ENCODE peak calls at places on chromosomes 3 and 15, in nine cellular contexts. B, Y, M, J, G, D, W, F and Q are unnamed samples.

GRCh38 chr15:100297812-100298211 is 44.0 kb downstream of the ADAMTS17 start:
- DNase-seq in D (no peak), W (no peak), J (no peak), M (no peak), G (no peak), B (no peak), Y (no peak), F (no peak), Q (no peak)

GRCh38 chr3:30535515-30535914 is 70.9 kb upstream of the TGFBR2 start:
- DNase-seq in Y (no peak), B (no peak), F (no peak), D (no peak), J (peak), W (no peak), M (no peak), G (no peak), Q (no peak)

GRCh38 chr3:98734311-98734710 is 28.8 kb upstream of the ST3GAL6 start:
- DNase-seq in B (no peak), F (no peak), D (no peak), W (no peak), G (no peak), J (peak), M (no peak), Y (no peak), Q (no peak)

GRCh38 chr15:95429345-95429744 is 901.2 kb upstream of the NR2F2 start:
- DNase-seq in G (no peak), D (no peak), Y (no peak), J (no peak), B (no peak), M (no peak), W (no peak), F (no peak), Q (no peak)

GRCh38 chr15:82846621-82847020 is 37.2 kb downstream of the WHAMM start:
- DNase-seq in Y (no peak), B (no peak), D (no peak), M (no peak), G (no peak), W (no peak), F (no peak), J (no peak), Q (no peak)

GRCh38 chr3:57386307-57386706 is 93.8 kb upstream of the ASB14 start:
- DNase-seq in D (no peak), M (no peak), J (no peak), G (no peak), B (no peak), F (no peak), Y (no peak), W (no peak), Q (no peak)

GRCh38 chr15:45642203-45642932 is 7.5 kb downstream of the SQOR start:
- DNase-seq in F (no peak), D (no peak), G (peak), B (no peak), J (peak), W (no peak), M (no peak), Y (no peak), Q (no peak)

GRCh38 chr3:111072016-111072891 is 638 bp downstream of the NECTIN3 start:
- DNase-seq in M (peak), G (peak), W (no peak), Y (peak), J (peak), F (no peak), D (peak), B (peak), Q (peak)

GRCh38 chr15:101127503-101128076 is 124.3 kb downstream of the CHSY1 start:
- DNase-seq in F (peak), Y (peak), W (peak), B (peak), M (peak), D (no peak), J (peak), G (peak), Q (peak)

GRCh38 chr15:71228403-71228802 is 113.1 kb downstream of the THSD4 start:
- DNase-seq in G (no peak), W (no peak), F (no peak), D (no peak), B (no peak), M (no peak), J (peak), Y (no peak), Q (no peak)

GRCh38 chr15:90647326-90647725 is 69.8 kb upstream of the BLM start:
- DNase-seq in B (no peak), M (no peak), D (no peak), G (no peak), F (no peak), Y (no peak), J (no peak), W (no peak), Q (no peak)

GRCh38 chr15:37137221-37137620 is 36.9 kb upstream of the MEIS2 start:
- DNase-seq in D (no peak), B (no peak), Y (no peak), G (no peak), W (no peak), M (no peak), J (no peak), F (no peak), Q (no peak)

GRCh38 chr3:32288819-32289218 is 50.3 kb downstream of the CMTM8 start:
- DNase-seq in D (no peak), B (no peak), M (peak), G (no peak), W (no peak), J (no peak), F (no peak), Y (no peak), Q (no peak)

GRCh38 chr15:50636146-50636545 is 50.5 kb downstream of the TRPM7 start:
- DNase-seq in M (no peak), B (no peak), W (no peak), F (no peak), D (no peak), Y (no peak), J (no peak), G (no peak), Q (no peak)

GRCh38 chr3:79419222-79419621 is 348.6 kb downstream of the ROBO1 start:
- DNase-seq in J (peak), G (no peak), Y (no peak), D (no peak), F (no peak), W (no peak), B (no peak), M (no peak), Q (no peak)

GRCh38 chr3:15467227-15468181 is 40.1 kb downstream of the EAF1 start:
- DNase-seq in B (no peak), D (no peak), J (no peak), G (no peak), W (no peak), Y (no peak), M (no peak), F (no peak), Q (no peak)

GRCh38 chr3:127697531-127698240 is 24.9 kb downstream of the ABTB1 start:
- DNase-seq in M (peak), F (no peak), B (peak), W (peak), Y (peak), D (peak), G (peak), J (peak), Q (peak)

GRCh38 chr3:10927551-10927950 is 65.0 kb upstream of the SLC6A1 start:
- DNase-seq in M (no peak), Y (no peak), F (no peak), D (no peak), W (no peak), B (no peak), G (no peak), J (no peak), Q (no peak)

GRCh38 chr15:74867562-74868458 is 5.4 kb downstream of the SCAMP2 start:
- DNase-seq in G (no peak), J (no peak), D (no peak), W (no peak), F (no peak), B (no peak), M (no peak), Y (peak), Q (peak)

GRCh38 chr3:16906679-16907078 is 21.9 kb downstream of the PLCL2 start:
- DNase-seq in G (peak), B (peak), D (no peak), J (peak), Y (peak), M (no peak), F (no peak), W (peak), Q (no peak)

GRCh38 chr15:90232941-90233700 is 620 bp downstream of the CIB1 start:
- DNase-seq in Y (peak), D (peak), F (no peak), G (peak), W (peak), B (peak), J (peak), M (peak), Q (peak)

GRCh38 chr3:115623414-115623868 is at the start of gene GAP43:
- DNase-seq in B (peak), D (peak), W (peak), M (no peak), G (peak), J (peak), Y (no peak), F (peak), Q (no peak)

GRCh38 chr3:55060921-55061555 is 133.2 kb upstream of the LRTM1 start:
- DNase-seq in Y (no peak), W (peak), G (peak), F (no peak), B (no peak), D (no peak), M (no peak), J (peak), Q (no peak)

GRCh38 chr15:33729648-33730047 is 238.6 kb upstream of the CHRM5 start:
- DNase-seq in Y (no peak), F (no peak), D (no peak), J (peak), B (no peak), M (no peak), G (peak), W (peak), Q (no peak)

GRCh38 chr3:107997666-107998065 is 93.2 kb downstream of the CD47 start:
- DNase-seq in B (no peak), G (peak), J (peak), F (no peak), W (no peak), D (no peak), Y (no peak), M (no peak), Q (no peak)

GRCh38 chr15:101020945-101021344 is 101.8 kb downstream of the LRRK1 start:
- DNase-seq in D (no peak), J (no peak), B (no peak), M (no peak), W (no peak), G (no peak), F (no peak), Y (peak), Q (no peak)

GRCh38 chr15:73375012-73375411 is 6.3 kb upstream of the HCN4 start:
- DNase-seq in B (no peak), G (no peak), D (no peak), F (no peak), M (no peak), W (no peak), J (no peak), Y (no peak), Q (no peak)

GRCh38 chr3:190072856-190073255 is 47.8 kb downstream of the P3H2 start:
- DNase-seq in J (no peak), G (no peak), D (no peak), B (no peak), W (no peak), F (no peak), Y (no peak), M (no peak), Q (no peak)

GRCh38 chr15:78035319-78035718 is 42.2 kb downstream of the TBC1D2B start:
- DNase-seq in G (no peak), J (no peak), M (peak), W (no peak), F (no peak), B (no peak), D (no peak), Y (no peak), Q (no peak)

GRCh38 chr3:124893526-124893925 is 6.4 kb upstream of the ITGB5 start:
- DNase-seq in D (no peak), J (no peak), B (no peak), F (no peak), G (no peak), Y (no peak), W (no peak), M (no peak), Q (no peak)

GRCh38 chr3:128681277-128681829 is 30.7 kb upstream of the RPN1 start:
- DNase-seq in W (no peak), G (no peak), F (peak), M (no peak), Y (no peak), J (no peak), B (peak), D (no peak), Q (no peak)

GRCh38 chr3:194637066-194637465 is 3.8 kb upstream of the TMEM44 start:
- DNase-seq in G (no peak), M (no peak), F (no peak), Y (no peak), B (no peak), W (no peak), J (peak), D (no peak), Q (no peak)

GRCh38 chr3:130700541-130700940 is 46.1 kb downstream of the PIK3R4 start:
- DNase-seq in B (no peak), W (no peak), D (no peak), Y (no peak), F (no peak), G (no peak), M (no peak), J (peak), Q (no peak)

GRCh38 chr3:43155016-43155415 is 49.1 kb upstream of the POMGNT2 start:
- DNase-seq in G (no peak), B (no peak), J (no peak), M (no peak), Y (no peak), W (no peak), F (no peak), D (no peak), Q (no peak)

GRCh38 chr3:13561376-13561775 is 12.5 kb downstream of the FBLN2 start:
- DNase-seq in F (no peak), W (no peak), Y (no peak), G (peak), J (no peak), M (no peak), D (no peak), B (no peak), Q (no peak)

GRCh38 chr3:164640586-164640985 is 437.7 kb downstream of the SI start:
- DNase-seq in B (no peak), J (no peak), Y (no peak), W (no peak), M (no peak), G (no peak), F (no peak), D (no peak), Q (no peak)